ENCODE peak calls at places on chromosomes 2 and 18, in four cellular contexts. K is T follicular helper cell; E is stimulated activated CD4-positive, alpha-beta T cell treated with anti-CD3 and anti-CD28 coated beads, Interleukin-12 subunit alpha, Interleukin-12 subunit beta, amount 100 ng/mL, for 4 hours; V is NCI-H345. X is an unnamed sample.

GRCh38 chr2:109507217-109507616 is 106.5 kb downstream of the SEPTIN10 start:
- DNase-seq in V (no peak), K (no peak), E (no peak), X (no peak)

GRCh38 chr2:181586569-181587076 is 70.3 kb downstream of the CERKL start:
- DNase-seq in E (no peak), K (no peak), V (peak; percentile 76), X (no peak)

GRCh38 chr18:11802160-11802559 is 49.1 kb upstream of the CHMP1B start:
- DNase-seq in E (no peak), K (no peak), V (no peak), X (no peak)

GRCh38 chr2:136131961-136132839 is 14.3 kb upstream of the CXCR4 start:
- DNase-seq in E (no peak), V (peak; percentile 79), K (peak; percentile 71), X (peak; percentile 60)

GRCh38 chr2:127857494-127857818 is 499 bp downstream of the POLR2D start:
- DNase-seq in V (peak; percentile 37), K (no peak), E (peak; percentile 20), X (no peak)

GRCh38 chr2:58221909-58222308 is 19.2 kb downstream of the FANCL start:
- DNase-seq in E (no peak), V (no peak), K (no peak), X (no peak)

GRCh38 chr2:128423788-128424165 is 105.1 kb upstream of the HS6ST1 start:
- DNase-seq in E (no peak), V (no peak), K (no peak), X (no peak)

GRCh38 chr2:47079515-47080412 is 75.3 kb downstream of the STPG4 start:
- DNase-seq in V (no peak), K (no peak), E (no peak), X (no peak)

GRCh38 chr18:3103576-3103975 is 90.6 kb upstream of the LPIN2 start:
- DNase-seq in E (no peak), V (no peak), K (no peak), X (no peak)

GRCh38 chr18:48385595-48385994 is 23.6 kb downstream of the ZBTB7C start:
- DNase-seq in E (no peak), K (no peak), V (no peak), X (no peak)

GRCh38 chr2:144890828-144891227 is 370.9 kb upstream of the ZEB2 start:
- DNase-seq in V (peak; percentile 16), K (no peak), E (no peak), X (no peak)